ENCODE peak calls at places on chromosome 5, in seven cellular contexts. A is transverse colon; D is endodermal cell; H is trophoblast cell; W is mammary epithelial cell; F is right cardiac atrium; T is CD8-positive, alpha-beta memory T cell. K is an unnamed sample.
A peak's percentile ranks its signal among the peaks of the same experiment; 100 is the strongest.

GRCh38 chr5:82019342-82020138 is 47.7 kb downstream of the ATG10 start:
- DNase-seq in A (no peak), D (peak; percentile 69), H (no peak), W (no peak), F (no peak), T (no peak), K (no peak)

GRCh38 chr5:43639566-43639965 is 36.6 kb downstream of the NNT start:
- DNase-seq in A (no peak), D (no peak), H (no peak), W (no peak), F (no peak), T (no peak), K (no peak)

GRCh38 chr5:113022661-113023060 is 46.1 kb downstream of the DCP2 start:
- DNase-seq in A (no peak), D (no peak), H (no peak), W (peak; percentile 36), F (no peak), T (no peak), K (no peak)

GRCh38 chr5:15571618-15572017 is 71.6 kb downstream of the FBXL7 start:
- DNase-seq in A (no peak), D (no peak), H (no peak), W (no peak), F (no peak), T (no peak), K (no peak)

GRCh38 chr5:163259495-163259894 is 177.9 kb upstream of the CCNG1 start:
- DNase-seq in A (no peak), D (no peak), H (no peak), W (no peak), F (no peak), T (no peak), K (no peak)

GRCh38 chr5:170552486-170553122 is 48.8 kb downstream of the KCNIP1 start:
- DNase-seq in A (peak; percentile 62), D (peak; percentile 84), H (no peak), W (no peak), F (peak; percentile 83), T (no peak), K (no peak)

GRCh38 chr5:171355302-171355724 is 32.3 kb upstream of the NPM1 start:
- DNase-seq in A (no peak), D (no peak), H (no peak), W (no peak), F (no peak), T (no peak), K (no peak)

GRCh38 chr5:130278136-130278535 is 373.9 kb downstream of the CHSY3 start:
- DNase-seq in A (no peak), D (peak; percentile 61), H (no peak), W (no peak), F (no peak), T (no peak), K (no peak)

GRCh38 chr5:96297290-96297689 is 135.8 kb downstream of the PCSK1 start:
- DNase-seq in A (no peak), D (no peak), H (peak; percentile 34), W (peak; percentile 28), F (no peak), T (no peak), K (no peak)

GRCh38 chr5:114305402-114306207 is 56.3 kb upstream of the KCNN2 start:
- DNase-seq in A (no peak), D (peak; percentile 67), H (no peak), W (peak; percentile 6), F (no peak), T (no peak), K (no peak)

DNA sequence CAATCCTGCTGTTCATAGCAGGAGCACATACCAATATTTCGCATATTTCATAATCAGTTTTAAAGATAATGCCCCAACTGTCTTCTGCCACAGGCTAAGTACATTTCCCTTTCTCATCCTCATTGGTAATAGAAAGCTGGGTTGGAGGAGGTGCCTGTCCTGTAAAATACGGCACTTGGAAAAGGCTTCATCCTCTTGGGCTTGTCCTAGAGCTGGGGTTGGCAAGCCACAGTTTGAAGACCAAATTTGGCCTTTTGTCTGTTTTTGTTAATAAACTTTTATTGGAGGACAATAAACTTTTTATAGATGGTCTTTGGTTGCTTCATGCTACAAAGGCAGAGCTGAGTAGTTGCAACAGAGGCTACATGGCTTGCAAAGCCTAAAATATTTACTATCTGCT is 997.8 kb upstream of the CDH18 start:
- DNase-seq in A (no peak), D (no peak), H (no peak), W (no peak), F (no peak), T (no peak), K (no peak)
- H3K27me3 ChIP-seq in A (no peaks in the 10 kb centered on the region), D (no peaks in the 10 kb centered on the region), H (no peaks in the 10 kb centered on the region), W (no peaks in the 10 kb centered on the region), F (no peaks in the 10 kb centered on the region), T (no peaks in the 10 kb centered on the region), K (no peaks in the 10 kb centered on the region)

DNA sequence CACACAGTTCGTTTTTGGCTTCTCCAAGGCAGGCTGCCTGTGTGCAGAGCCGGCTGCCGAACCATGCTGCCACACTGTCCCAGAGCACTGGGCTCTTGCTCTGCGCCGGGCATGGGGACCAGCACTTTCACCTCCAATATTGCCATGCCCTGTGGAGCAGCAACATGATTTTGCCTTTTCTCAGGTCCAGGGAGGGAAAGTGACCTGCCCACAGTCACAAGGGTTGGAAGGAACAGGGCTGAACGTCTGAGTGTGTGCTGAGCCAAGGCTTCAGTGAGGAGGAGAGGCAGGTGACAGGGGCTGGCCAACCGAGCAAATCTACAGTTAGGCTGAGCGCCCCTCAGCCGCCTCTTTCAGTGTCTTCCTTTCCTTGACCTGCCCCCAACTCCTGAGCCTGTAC is 34.0 kb upstream of the SYNPO start:
- DNase-seq in A (no peak), D (no peak), H (no peak), W (no peak), F (no peak), T (no peak), K (no peak)
- H3K4me1 ChIP-seq in A (peaks cover 20% of the 10 kb centered on the region), D (peaks cover 6% of the 10 kb centered on the region), H (peaks cover 4% of the 10 kb centered on the region), W (peaks cover under 1% of the 10 kb centered on the region), F (peaks cover 21% of the 10 kb centered on the region), T (no peaks in the 10 kb centered on the region), K (no peaks in the 10 kb centered on the region)

GRCh38 chr5:173324115-173325001 is 3.9 kb downstream of the STC2 start:
- DNase-seq in A (peak; percentile 81), D (peak; percentile 52), H (no peak), W (no peak), F (peak; percentile 93), T (no peak), K (no peak)
- H3K27me3 ChIP-seq in A (peaks cover 48% of the 10 kb centered on the region), D (peaks cover 51% of the 10 kb centered on the region), H (peaks cover 4% of the 10 kb centered on the region), W (no peaks in the 10 kb centered on the region), F (no peaks in the 10 kb centered on the region), T (peaks cover 14% of the 10 kb centered on the region), K (peaks cover 9% of the 10 kb centered on the region)

GRCh38 chr5:115377468-115378217 is 81.2 kb upstream of the CCDC112 start:
- DNase-seq in A (no peak), D (no peak), H (no peak), W (peak; percentile 66), F (no peak), T (no peak), K (no peak)
- H3K4me1 ChIP-seq in A (peaks cover 23% of the 10 kb centered on the region), D (no peaks in the 10 kb centered on the region), H (no peaks in the 10 kb centered on the region), W (peaks cover 21% of the 10 kb centered on the region), F (no peaks in the 10 kb centered on the region), T (no peaks in the 10 kb centered on the region), K (no peaks in the 10 kb centered on the region)

GRCh38 chr5:177987326-177987725 is 8.7 kb downstream of the PROP1 start:
- DNase-seq in A (no peak), D (no peak), H (no peak), W (no peak), F (no peak), T (no peak), K (no peak)
- H3K27me3 ChIP-seq in A (peaks cover 72% of the 10 kb centered on the region), D (peaks cover 21% of the 10 kb centered on the region), H (no peaks in the 10 kb centered on the region), W (peaks cover 23% of the 10 kb centered on the region), F (peaks cover 4% of the 10 kb centered on the region), T (peaks cover 25% of the 10 kb centered on the region), K (peaks cover 24% of the 10 kb centered on the region)

DNA sequence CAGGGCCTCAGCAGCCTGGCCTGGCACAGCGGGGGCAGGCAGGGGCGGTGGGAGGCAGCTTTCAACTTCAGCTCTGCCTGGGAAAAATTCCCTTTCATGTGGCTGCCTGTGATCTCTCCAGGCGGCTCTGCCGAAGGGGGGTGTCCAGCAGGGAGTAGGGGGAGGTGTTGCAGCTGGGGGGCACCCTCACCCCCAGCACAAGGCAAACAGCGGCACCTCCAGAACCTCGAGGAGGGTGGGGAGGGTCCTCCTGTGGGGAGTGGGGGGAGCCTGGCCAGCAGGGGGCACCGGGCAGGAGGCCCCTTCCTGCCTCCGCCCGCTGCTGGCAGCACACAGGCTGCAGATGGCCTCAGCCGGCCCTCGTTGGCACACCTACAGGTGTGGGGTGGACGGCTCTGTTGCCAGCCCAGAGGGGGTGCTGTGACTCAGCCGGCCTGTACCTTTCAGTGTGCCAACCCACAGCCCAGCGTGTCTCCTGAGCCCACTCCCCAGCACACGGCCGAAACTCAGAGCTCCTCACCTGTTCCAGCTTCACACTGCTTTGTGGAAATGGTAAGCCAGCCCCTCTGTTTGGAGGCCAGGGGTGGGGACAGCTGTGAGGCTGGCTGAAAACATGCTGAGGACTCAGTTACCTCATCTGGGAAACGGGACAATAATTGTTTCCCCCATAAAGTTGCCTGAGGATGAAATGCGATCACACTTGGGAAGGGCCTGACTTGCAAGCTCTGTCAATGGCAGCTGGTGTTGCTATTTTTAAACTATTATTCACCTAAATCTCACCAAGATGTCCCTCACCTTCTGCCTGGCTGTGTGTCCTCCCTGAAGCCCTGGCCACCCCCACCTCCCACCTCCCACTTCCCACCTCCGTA is 37.0 kb downstream of the CXXC5 start:
- DNase-seq in A (no peak), D (peak; percentile 65), H (no peak), W (no peak), F (no peak), T (no peak), K (no peak)
- H3K4me1 ChIP-seq in A (peaks cover 8% of the 10 kb centered on the region), D (peaks cover 16% of the 10 kb centered on the region), H (peaks cover 40% of the 10 kb centered on the region), W (peaks cover 8% of the 10 kb centered on the region), F (peaks cover 8% of the 10 kb centered on the region), T (no peaks in the 10 kb centered on the region), K (peaks cover 11% of the 10 kb centered on the region)

GRCh38 chr5:175448276-175448675 is 4.3 kb upstream of the DRD1 start:
- DNase-seq in A (no peak), D (no peak), H (no peak), W (peak; percentile 56), F (no peak), T (no peak), K (no peak)
- H3K27me3 ChIP-seq in A (peaks cover 41% of the 10 kb centered on the region), D (peaks cover 22% of the 10 kb centered on the region), H (peaks cover 18% of the 10 kb centered on the region), W (peaks cover 13% of the 10 kb centered on the region), F (no peaks in the 10 kb centered on the region), T (peaks cover 20% of the 10 kb centered on the region), K (peaks cover 5% of the 10 kb centered on the region)

DNA sequence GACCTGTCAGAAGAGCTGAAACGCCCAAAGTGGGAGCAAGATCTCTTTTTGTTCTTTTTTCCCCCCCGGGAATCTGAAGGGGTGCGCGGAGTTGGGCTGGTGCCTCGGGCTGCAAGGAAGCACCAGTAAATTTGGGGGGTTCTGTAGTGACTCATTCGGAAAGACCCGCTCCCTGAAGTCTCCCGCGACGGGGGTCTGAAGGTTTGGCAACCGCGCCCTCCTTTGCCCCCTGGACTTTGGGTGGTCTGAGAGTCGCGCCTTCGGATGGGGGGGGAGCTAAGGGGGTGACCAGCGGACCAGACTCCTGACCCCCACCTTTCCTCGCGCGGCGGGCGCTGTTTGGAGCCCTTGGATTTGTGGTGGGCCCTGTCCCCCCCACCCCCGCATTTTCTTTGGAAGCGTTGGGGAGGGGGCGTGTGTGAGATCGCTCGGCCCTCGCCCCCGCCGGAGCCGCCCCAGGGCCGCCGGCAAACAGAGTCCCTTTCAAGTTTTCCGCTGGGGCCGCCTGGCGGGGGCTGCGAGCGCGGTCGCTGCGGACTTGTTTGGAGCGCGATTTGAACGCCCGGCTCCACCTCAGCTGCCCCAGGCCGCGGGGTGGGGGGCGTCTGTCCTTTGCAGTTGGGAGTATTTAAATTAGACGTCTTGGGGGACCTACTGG is 2.0 kb downstream of the CXXC5 start:
- DNase-seq in A (peak; percentile 55), D (peak; percentile 87), H (no peak), W (no peak), F (no peak), T (no peak), K (peak; percentile 40)
- H3K4me1 ChIP-seq in A (peaks cover 71% of the 10 kb centered on the region), D (peaks cover 28% of the 10 kb centered on the region), H (peaks cover 56% of the 10 kb centered on the region), W (peaks cover 45% of the 10 kb centered on the region), F (peaks cover 21% of the 10 kb centered on the region), T (peaks cover 42% of the 10 kb centered on the region), K (peaks cover 65% of the 10 kb centered on the region)

K was measured in CD8-positive, alpha-beta T cell.